ENCODE peak calls at places on chromosomes 4 and X, in five cellular contexts. One of them, this sample, is unnamed.

GRCh38 chrX:34578237-34578636 is 78.8 kb downstream of the TMEM47 start:
- DNase-seq in GM12878: no peak
- DNase-seq in HepG2: no peak
- DNase-seq in K562: no peak
- DNase-seq in H1: no peak
- DNase-seq in this sample: peak

GRCh38 chrX:97987979-97988378 is 1104.3 kb downstream of the RPA4 start:
- DNase-seq in GM12878: no peak
- DNase-seq in HepG2: no peak
- DNase-seq in K562: no peak
- DNase-seq in H1: no peak
- DNase-seq in this sample: no peak

GRCh38 chr4:3252831-3253641 is 4.1 kb downstream of the MSANTD1 start:
- DNase-seq in GM12878: no peak
- DNase-seq in HepG2: no peak
- DNase-seq in K562: no peak
- DNase-seq in H1: no peak
- DNase-seq in this sample: no peak

GRCh38 chrX:41796050-41796449 is 72.1 kb downstream of the GPR82 start:
- DNase-seq in GM12878: no peak
- DNase-seq in HepG2: no peak
- DNase-seq in K562: no peak
- DNase-seq in H1: no peak
- DNase-seq in this sample: no peak

GRCh38 chr4:19807505-19807904 is 444.2 kb upstream of the SLIT2 start:
- DNase-seq in GM12878: no peak
- DNase-seq in HepG2: no peak
- DNase-seq in K562: no peak
- DNase-seq in H1: no peak
- DNase-seq in this sample: no peak

GRCh38 chrX:69137911-69138310 is 27.3 kb downstream of the PJA1 start:
- DNase-seq in GM12878: no peak
- DNase-seq in HepG2: no peak
- DNase-seq in K562: no peak
- DNase-seq in H1: no peak
- DNase-seq in this sample: no peak

GRCh38 chrX:12922600-12922919 is 16.1 kb downstream of the TLR8 start:
- DNase-seq in GM12878: no peak
- DNase-seq in HepG2: no peak
- DNase-seq in K562: no peak
- DNase-seq in H1: no peak
- DNase-seq in this sample: no peak

GRCh38 chrX:22025751-22026150 is 6.4 kb upstream of the PHEX start:
- DNase-seq in GM12878: no peak
- DNase-seq in HepG2: peak
- DNase-seq in K562: no peak
- DNase-seq in H1: no peak
- DNase-seq in this sample: no peak

GRCh38 chr4:8472689-8473197 is 32.2 kb downstream of the TRMT44 start:
- DNase-seq in GM12878: no peak
- DNase-seq in HepG2: no peak
- DNase-seq in K562: no peak
- DNase-seq in H1: no peak
- DNase-seq in this sample: no peak

GRCh38 chr4:138087181-138087714 is 154.9 kb downstream of the SLC7A11 start:
- DNase-seq in GM12878: no peak
- DNase-seq in HepG2: no peak
- DNase-seq in K562: no peak
- DNase-seq in H1: no peak
- DNase-seq in this sample: no peak

GRCh38 chrX:11968470-11968869 is 169.8 kb upstream of the FRMPD4 start:
- DNase-seq in GM12878: no peak
- DNase-seq in HepG2: peak
- DNase-seq in K562: no peak
- DNase-seq in H1: no peak
- DNase-seq in this sample: peak

GRCh38 chr4:142406051-142406549 is 440.0 kb downstream of the INPP4B start:
- DNase-seq in GM12878: peak
- DNase-seq in HepG2: no peak
- DNase-seq in K562: no peak
- DNase-seq in H1: no peak
- DNase-seq in this sample: peak

GRCh38 chr4:107011312-107011711 is 24.8 kb downstream of the DKK2 start:
- DNase-seq in GM12878: no peak
- DNase-seq in HepG2: no peak
- DNase-seq in K562: no peak
- DNase-seq in H1: no peak
- DNase-seq in this sample: no peak

GRCh38 chr4:118884716-118885115 is 3.9 kb upstream of the SYNPO2 start:
- DNase-seq in GM12878: no peak
- DNase-seq in HepG2: no peak
- DNase-seq in K562: no peak
- DNase-seq in H1: no peak
- DNase-seq in this sample: no peak

GRCh38 chrX:154298312-154298711 is 2.7 kb downstream of the TKTL1 start:
- DNase-seq in GM12878: no peak
- DNase-seq in HepG2: no peak
- DNase-seq in K562: no peak
- DNase-seq in H1: no peak
- DNase-seq in this sample: no peak

GRCh38 chrX:33968611-33969010 is 163.5 kb downstream of the FAM47A start:
- DNase-seq in GM12878: no peak
- DNase-seq in HepG2: no peak
- DNase-seq in K562: no peak
- DNase-seq in H1: no peak
- DNase-seq in this sample: no peak

GRCh38 chrX:18895157-18895952 is 88.6 kb downstream of the PHKA2 start:
- DNase-seq in GM12878: no peak
- DNase-seq in HepG2: no peak
- DNase-seq in K562: no peak
- DNase-seq in H1: no peak
- DNase-seq in this sample: no peak

GRCh38 chr4:38905657-38906398 is 38.2 kb downstream of the FAM114A1 start:
- DNase-seq in GM12878: no peak
- DNase-seq in HepG2: no peak
- DNase-seq in K562: peak
- DNase-seq in H1: no peak
- DNase-seq in this sample: no peak

GRCh38 chr4:38904090-38904666 is 36.6 kb downstream of the FAM114A1 start:
- DNase-seq in GM12878: no peak
- DNase-seq in HepG2: peak
- DNase-seq in K562: no peak
- DNase-seq in H1: no peak
- DNase-seq in this sample: peak

GRCh38 chr4:38898245-38898644 is 30.6 kb downstream of the FAM114A1 start:
- DNase-seq in GM12878: no peak
- DNase-seq in HepG2: no peak
- DNase-seq in K562: no peak
- DNase-seq in H1: no peak
- DNase-seq in this sample: no peak

GRCh38 chr4:38902221-38902620 is 34.6 kb downstream of the FAM114A1 start:
- DNase-seq in GM12878: no peak
- DNase-seq in HepG2: no peak
- DNase-seq in K562: no peak
- DNase-seq in H1: no peak
- DNase-seq in this sample: no peak

GRCh38 chr4:38902695-38903094 is 35.1 kb downstream of the FAM114A1 start:
- DNase-seq in GM12878: no peak
- DNase-seq in HepG2: peak
- DNase-seq in K562: peak
- DNase-seq in H1: no peak
- DNase-seq in this sample: peak
- TF ChIP-seq CTCF in GM12878: no peak
- TF ChIP-seq CTCF in HepG2: peak
- TF ChIP-seq CTCF in K562: peak
- TF ChIP-seq CTCF in H1: peak
- TF ChIP-seq CTCF in this sample: peak

GRCh38 chr4:102836596-102836995 is 9.2 kb upstream of the UBE2D3 start:
- DNase-seq in GM12878: no peak
- DNase-seq in HepG2: no peak
- DNase-seq in K562: no peak
- DNase-seq in H1: no peak
- DNase-seq in this sample: no peak
- TF ChIP-seq CREB1 in GM12878: no peak
- TF ChIP-seq CREB1 in HepG2: no peak
- TF ChIP-seq CREB1 in K562: no peak
- TF ChIP-seq CREB1 in H1: no peak
- TF ChIP-seq CREB1 in this sample: no peak

GRCh38 chrX:118823263-118824172 is at the start of gene ZCCHC12:
- DNase-seq in GM12878: no peak
- DNase-seq in HepG2: peak
- DNase-seq in K562: peak
- DNase-seq in H1: peak
- DNase-seq in this sample: peak
- TF ChIP-seq EZH2 in GM12878: no peak
- TF ChIP-seq EZH2 in HepG2: no peak
- TF ChIP-seq EZH2 in K562: no peak
- TF ChIP-seq EZH2 in H1: no peak
- TF ChIP-seq EZH2 in this sample: no peak

DNA sequence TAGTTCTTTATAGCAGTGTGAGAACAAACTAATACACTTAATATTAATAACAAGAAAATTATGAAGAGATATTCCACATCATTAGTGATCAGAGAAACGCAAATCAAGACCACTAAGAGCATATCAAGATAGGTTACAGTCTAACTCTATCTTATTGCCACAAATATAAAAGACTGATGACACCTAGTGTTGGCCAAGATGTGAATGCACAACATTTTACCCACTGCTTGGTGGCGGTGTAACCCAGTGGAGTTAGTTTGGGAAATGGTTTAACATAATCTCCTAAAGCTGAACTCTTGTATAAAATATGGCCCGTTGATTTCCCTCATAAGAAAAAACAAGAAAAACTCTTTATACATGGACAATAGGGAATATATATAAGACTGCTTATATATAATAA is 92.4 kb downstream of the SLITRK2 start:
- DNase-seq in GM12878: no peak
- DNase-seq in HepG2: no peak
- DNase-seq in K562: no peak
- DNase-seq in H1: no peak
- DNase-seq in this sample: peak
- TF ChIP-seq CTCF in GM12878: no peak
- TF ChIP-seq CTCF in HepG2: no peak
- TF ChIP-seq CTCF in K562: no peak
- TF ChIP-seq CTCF in H1: peak
- TF ChIP-seq CTCF in this sample: peak

GRCh38 chr4:156293657-156294297 is 340.1 kb upstream of the CTSO start:
- DNase-seq in GM12878: no peak
- DNase-seq in HepG2: no peak
- DNase-seq in K562: no peak
- DNase-seq in H1: no peak
- DNase-seq in this sample: no peak
- TF ChIP-seq CREB1 in GM12878: no peak
- TF ChIP-seq CREB1 in HepG2: peak
- TF ChIP-seq CREB1 in K562: no peak
- TF ChIP-seq CREB1 in H1: no peak
- TF ChIP-seq CREB1 in this sample: no peak

GRCh38 chr4:83454626-83455025 is 997 bp downstream of the HELQ start:
- DNase-seq in GM12878: no peak
- DNase-seq in HepG2: no peak
- DNase-seq in K562: peak
- DNase-seq in H1: no peak
- DNase-seq in this sample: no peak

GRCh38 chr4:83456184-83456501 is 285 bp downstream of the MRPS18C start:
- DNase-seq in GM12878: no peak
- DNase-seq in HepG2: no peak
- DNase-seq in K562: no peak
- DNase-seq in H1: no peak
- DNase-seq in this sample: no peak

GRCh38 chr4:83455300-83456183 is at the start of the genes HELQ and MRPS18C:
- DNase-seq in GM12878: peak
- DNase-seq in HepG2: peak
- DNase-seq in K562: peak
- DNase-seq in H1: peak
- DNase-seq in this sample: peak
- TF ChIP-seq EZH2 in GM12878: no peak
- TF ChIP-seq EZH2 in HepG2: no peak
- TF ChIP-seq EZH2 in K562: no peak
- TF ChIP-seq EZH2 in H1: no peak
- TF ChIP-seq EZH2 in this sample: no peak